ENCODE peak calls at places on chromosomes 6 and 20, in eight cellular contexts. G, C, A, M, F, N, W and V are unnamed samples.

GRCh38 chr6:42756713-42757112 is 10.8 kb upstream of the TBCC start:
- DNase-seq in F (peak; percentile 31), G (no peak), W (no peak), A (no peak), C (no peak), M (no peak), N (no peak), V (no peak)

GRCh38 chr6:56683882-56684281 is 41.2 kb upstream of the DST start:
- DNase-seq in N (no peak), A (no peak), M (no peak), G (peak; percentile 54), W (no peak), F (no peak), C (peak; percentile 66), V (no peak)

GRCh38 chr6:12148317-12148801 is 136.2 kb downstream of the HIVEP1 start:
- DNase-seq in N (no peak), M (no peak), A (no peak), C (no peak), F (no peak), G (no peak), W (no peak), V (no peak)

GRCh38 chr6:78701407-78701806 is 165.9 kb upstream of the IRAK1BP1 start:
- DNase-seq in A (no peak), N (no peak), G (no peak), W (no peak), F (no peak), C (no peak), M (no peak), V (no peak)

GRCh38 chr6:135630789-135631376 is 133.3 kb upstream of the AHI1 start:
- DNase-seq in M (no peak), A (no peak), C (no peak), G (no peak), N (no peak), F (no peak), W (no peak), V (no peak)

GRCh38 chr20:62523473-62524203 is 47.8 kb upstream of the GATA5 start:
- DNase-seq in G (no peak), F (peak; percentile 33), N (peak; percentile 44), A (no peak), M (no peak), C (no peak), W (no peak), V (peak; percentile 27)

GRCh38 chr6:137845460-137845859 is 21.6 kb upstream of the TNFAIP3 start:
- DNase-seq in M (no peak), F (no peak), W (no peak), N (no peak), C (no peak), A (no peak), G (no peak), V (no peak)

GRCh38 chr20:24109537-24109936 is 121.0 kb upstream of the GGTLC1 start:
- DNase-seq in G (no peak), N (no peak), C (no peak), M (no peak), W (no peak), A (no peak), F (no peak), V (no peak)

GRCh38 chr6:112223070-112223861 is 31.1 kb downstream of the LAMA4 start:
- DNase-seq in N (no peak), A (no peak), G (no peak), F (no peak), C (no peak), W (no peak), M (no peak), V (no peak)

GRCh38 chr6:151381722-151382121 is 9.6 kb downstream of the ZBTB2 start:
- DNase-seq in A (no peak), W (no peak), F (no peak), G (no peak), C (no peak), N (no peak), M (no peak), V (peak; percentile 77)

GRCh38 chr6:43714311-43715055 is 26.9 kb upstream of the MRPS18A start:
- DNase-seq in M (no peak), F (peak; percentile 32), A (peak; percentile 43), N (no peak), G (no peak), W (no peak), C (no peak), V (no peak)

GRCh38 chr6:9848094-9848493 is 566.8 kb downstream of the TFAP2A start:
- DNase-seq in C (no peak), F (no peak), M (no peak), N (no peak), A (no peak), G (no peak), W (no peak), V (no peak)

GRCh38 chr6:12351672-12352071 is 61.5 kb downstream of the EDN1 start:
- DNase-seq in G (no peak), N (no peak), W (no peak), M (no peak), A (no peak), C (no peak), F (no peak), V (no peak)

GRCh38 chr6:124433369-124434064 is 528.7 kb upstream of the RNF217 start:
- DNase-seq in F (no peak), A (no peak), C (no peak), M (no peak), W (no peak), G (no peak), N (no peak), V (no peak)

GRCh38 chr6:434051-434705 is 42.6 kb downstream of the IRF4 start:
- DNase-seq in N (no peak), W (no peak), G (no peak), F (no peak), A (no peak), M (no peak), C (no peak), V (no peak)

GRCh38 chr6:5529733-5530132 is 268.4 kb downstream of the FARS2 start:
- DNase-seq in C (no peak), M (no peak), N (no peak), F (no peak), A (no peak), G (no peak), W (no peak), V (no peak)

GRCh38 chr20:55793986-55794385 is 211.3 kb downstream of the CBLN4 start:
- DNase-seq in F (no peak), M (no peak), G (no peak), C (no peak), N (no peak), W (no peak), A (no peak), V (no peak)

GRCh38 chr20:55790178-55790577 is 215.1 kb downstream of the CBLN4 start:
- DNase-seq in N (no peak), F (no peak), G (peak; percentile 21), W (no peak), A (no peak), C (no peak), M (no peak), V (no peak)

DNA sequence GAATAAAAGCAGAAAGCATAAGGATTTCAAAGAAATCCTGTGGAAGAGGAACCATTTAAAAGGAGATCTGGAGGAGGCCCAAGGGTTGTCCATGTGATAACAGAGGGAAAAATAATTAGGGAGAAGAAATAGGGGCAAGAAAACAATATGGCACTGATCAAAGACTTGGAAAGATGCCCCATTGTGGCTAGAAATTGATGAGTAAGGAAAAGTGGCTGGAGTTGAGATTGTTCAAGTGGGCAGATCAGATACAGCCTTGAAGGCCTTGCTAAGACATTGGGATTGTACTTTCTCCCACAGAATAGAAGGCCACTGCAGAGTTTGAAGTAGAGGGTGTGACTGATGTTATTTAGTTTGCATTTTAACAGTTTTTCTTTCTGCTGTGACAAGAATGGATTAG is 213.3 kb downstream of the CBLN4 start:
- DNase-seq in F (no peak), N (no peak), G (no peak), W (no peak), C (no peak), M (no peak), A (no peak), V (no peak)
- H3K9me3 ChIP-seq in F (peaks cover 13% of the 10 kb centered on the region), N (no peaks in the 10 kb centered on the region), G (no peaks in the 10 kb centered on the region), W (no peaks in the 10 kb centered on the region), C (no peaks in the 10 kb centered on the region), M (no peaks in the 10 kb centered on the region), A (no peaks in the 10 kb centered on the region), V (no peaks in the 10 kb centered on the region)

GRCh38 chr6:143695106-143696059 is 17.6 kb downstream of the PHACTR2 start:
- DNase-seq in F (no peak), C (no peak), W (no peak), M (no peak), A (no peak), N (no peak), G (no peak), V (no peak)
- H3K27ac ChIP-seq in F (no peak overlapping the region), C (peak overlapping the region; percentile 66), W (peak overlapping the region; percentile 21), M (peak overlapping the region; percentile 44), A (no peak overlapping the region), N (no peak overlapping the region), G (no peak overlapping the region), V (no peak overlapping the region)

GRCh38 chr20:59718681-59719080 is 114.3 kb downstream of the PHACTR3 start:
- DNase-seq in F (no peak), M (no peak), G (no peak), A (no peak), N (no peak), C (no peak), W (no peak), V (no peak)
- H3K9me3 ChIP-seq in F (no peaks in the 10 kb centered on the region), M (peaks cover 2% of the 10 kb centered on the region), G (no peaks in the 10 kb centered on the region), A (no peaks in the 10 kb centered on the region), N (no peaks in the 10 kb centered on the region), C (no peaks in the 10 kb centered on the region), W (no peaks in the 10 kb centered on the region), V (no peaks in the 10 kb centered on the region)

GRCh38 chr20:21437248-21437647 is 39.9 kb upstream of the NKX2-4 start:
- DNase-seq in G (no peak), A (no peak), F (no peak), M (no peak), N (no peak), W (no peak), C (no peak), V (no peak)
- H3K27ac ChIP-seq in G (no peak overlapping the region), A (no peak overlapping the region), F (no peak overlapping the region), M (no peak overlapping the region), N (no peak overlapping the region), W (no peak overlapping the region), C (no peak overlapping the region), V (no peak overlapping the region)

DNA sequence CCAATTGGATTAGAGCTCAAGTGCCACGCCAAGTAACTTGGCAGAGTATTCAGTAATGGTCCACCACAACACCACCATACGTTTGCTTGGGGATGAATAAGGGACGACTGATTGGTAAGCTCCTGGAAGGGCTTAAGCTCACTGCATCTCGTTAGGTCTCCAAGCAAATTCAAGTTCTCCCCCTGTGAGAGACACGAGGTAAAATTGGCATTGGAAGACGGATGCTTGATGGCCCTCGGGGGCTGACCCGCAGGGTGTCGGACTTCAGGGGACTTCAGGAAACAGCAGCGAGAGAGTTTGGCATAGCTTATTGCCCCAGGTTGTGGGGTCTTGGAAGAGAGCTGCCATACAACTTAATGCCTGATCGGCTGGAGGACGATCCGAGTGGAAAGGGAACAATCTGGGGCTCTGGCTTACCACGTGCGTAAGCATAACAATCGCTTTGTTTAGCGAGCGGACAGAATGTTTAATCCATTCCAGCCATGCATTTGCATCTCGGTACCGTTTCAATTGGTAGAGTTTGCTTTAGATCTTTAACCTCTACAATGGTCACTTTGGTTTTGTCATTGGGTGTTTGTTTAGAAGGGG is 4.8 kb upstream of the ZNFX1 start:
- DNase-seq in W (no peak), N (no peak), M (no peak), A (no peak), G (no peak), F (peak; percentile 70), C (no peak), V (no peak)
- H3K9me3 ChIP-seq in W (peaks cover 49% of the 10 kb centered on the region), N (peaks cover 12% of the 10 kb centered on the region), M (peaks cover 47% of the 10 kb centered on the region), A (peaks cover 4% of the 10 kb centered on the region), G (no peaks in the 10 kb centered on the region), F (no peaks in the 10 kb centered on the region), C (peaks cover 32% of the 10 kb centered on the region), V (peaks cover 81% of the 10 kb centered on the region)